ENCODE peak calls at places on chromosomes 7 and 10, in five cellular contexts. One of them, this sample, is unnamed.

GRCh38 chr10:59098811-59099452 is 77.5 kb upstream of the PHYHIPL start:
- DNase-seq in CD8-positive, alpha-beta T cell: no peak
- DNase-seq in uterus: no peak
- DNase-seq in lower lobe of right lung: no peak
- DNase-seq in breast epithelium: no peak
- DNase-seq in this sample: no peak

GRCh38 chr10:6009159-6009558 is 31.8 kb upstream of the IL15RA start:
- DNase-seq in breast epithelium: no peak
- DNase-seq in lower lobe of right lung: no peak
- DNase-seq in uterus: no peak
- DNase-seq in CD8-positive, alpha-beta T cell: no peak
- DNase-seq in this sample: no peak

GRCh38 chr10:79116801-79117723 is 48.3 kb downstream of the ZMIZ1 start:
- DNase-seq in lower lobe of right lung: peak; percentile 69
- DNase-seq in uterus: no peak
- DNase-seq in breast epithelium: peak; percentile 39
- DNase-seq in CD8-positive, alpha-beta T cell: no peak
- DNase-seq in this sample: no peak

GRCh38 chr7:99562832-99563231 is 4.4 kb downstream of the ZNF655 start:
- DNase-seq in breast epithelium: no peak
- DNase-seq in uterus: no peak
- DNase-seq in CD8-positive, alpha-beta T cell: no peak
- DNase-seq in lower lobe of right lung: no peak
- DNase-seq in this sample: no peak

GRCh38 chr10:19592276-19592675 is 224.0 kb upstream of the PLXDC2 start:
- DNase-seq in breast epithelium: no peak
- DNase-seq in CD8-positive, alpha-beta T cell: no peak
- DNase-seq in lower lobe of right lung: no peak
- DNase-seq in uterus: no peak
- DNase-seq in this sample: no peak

GRCh38 chr7:76300210-76300731 is 2.2 kb upstream of the HSPB1 start:
- DNase-seq in lower lobe of right lung: no peak
- DNase-seq in uterus: peak; percentile 70
- DNase-seq in breast epithelium: peak; percentile 90
- DNase-seq in CD8-positive, alpha-beta T cell: no peak
- DNase-seq in this sample: no peak

GRCh38 chr10:66910676-66911075 is 15.2 kb upstream of the LRRTM3 start:
- DNase-seq in CD8-positive, alpha-beta T cell: no peak
- DNase-seq in lower lobe of right lung: no peak
- DNase-seq in breast epithelium: no peak
- DNase-seq in uterus: no peak
- DNase-seq in this sample: no peak

GRCh38 chr10:79382491-79382941 is 35.2 kb downstream of the PPIF start:
- DNase-seq in CD8-positive, alpha-beta T cell: peak; percentile 37
- DNase-seq in breast epithelium: peak; percentile 16
- DNase-seq in uterus: peak; percentile 63
- DNase-seq in lower lobe of right lung: peak; percentile 42
- DNase-seq in this sample: peak; percentile 28

GRCh38 chr7:102205915-102206314 is 80.8 kb upstream of the SH2B2 start:
- DNase-seq in uterus: no peak
- DNase-seq in lower lobe of right lung: no peak
- DNase-seq in breast epithelium: no peak
- DNase-seq in CD8-positive, alpha-beta T cell: no peak
- DNase-seq in this sample: peak; percentile 26

GRCh38 chr10:6177880-6178281 is 24.9 kb upstream of the PFKFB3 start:
- DNase-seq in uterus: no peak
- DNase-seq in CD8-positive, alpha-beta T cell: no peak
- DNase-seq in breast epithelium: no peak
- DNase-seq in lower lobe of right lung: no peak
- DNase-seq in this sample: no peak

GRCh38 chr7:50721661-50722259 is 60.9 kb downstream of the GRB10 start:
- DNase-seq in breast epithelium: no peak
- DNase-seq in lower lobe of right lung: no peak
- DNase-seq in CD8-positive, alpha-beta T cell: no peak
- DNase-seq in uterus: no peak
- DNase-seq in this sample: no peak

GRCh38 chr7:36130236-36130945 is 22.7 kb upstream of the EEPD1 start:
- DNase-seq in lower lobe of right lung: no peak
- DNase-seq in CD8-positive, alpha-beta T cell: no peak
- DNase-seq in breast epithelium: no peak
- DNase-seq in uterus: no peak
- DNase-seq in this sample: no peak

GRCh38 chr10:48542471-48543210 is 62.2 kb downstream of the ARHGAP22 start:
- DNase-seq in CD8-positive, alpha-beta T cell: no peak
- DNase-seq in breast epithelium: no peak
- DNase-seq in lower lobe of right lung: no peak
- DNase-seq in uterus: no peak
- DNase-seq in this sample: peak; percentile 8

GRCh38 chr7:74501298-74501697 is 47.6 kb downstream of the GTF2IRD1 start:
- DNase-seq in breast epithelium: peak; percentile 83
- DNase-seq in uterus: no peak
- DNase-seq in lower lobe of right lung: peak; percentile 73
- DNase-seq in CD8-positive, alpha-beta T cell: no peak
- DNase-seq in this sample: no peak

GRCh38 chr7:95723583-95724180 is 48.7 kb upstream of the DYNC1I1 start:
- DNase-seq in lower lobe of right lung: no peak
- DNase-seq in breast epithelium: no peak
- DNase-seq in uterus: no peak
- DNase-seq in CD8-positive, alpha-beta T cell: no peak
- DNase-seq in this sample: peak; percentile 14

GRCh38 chr7:1093506-1093850 is 5.6 kb downstream of the GPER1 start:
- DNase-seq in CD8-positive, alpha-beta T cell: no peak
- DNase-seq in breast epithelium: no peak
- DNase-seq in uterus: no peak
- DNase-seq in lower lobe of right lung: no peak
- DNase-seq in this sample: no peak

GRCh38 chr7:122846591-122846990 is 39.7 kb downstream of the CADPS2 start:
- DNase-seq in breast epithelium: no peak
- DNase-seq in lower lobe of right lung: no peak
- DNase-seq in uterus: no peak
- DNase-seq in CD8-positive, alpha-beta T cell: no peak
- DNase-seq in this sample: no peak

GRCh38 chr7:97002555-97003261 is 2.6 kb upstream of the DLX6 start:
- DNase-seq in breast epithelium: no peak
- DNase-seq in uterus: no peak
- DNase-seq in lower lobe of right lung: no peak
- DNase-seq in CD8-positive, alpha-beta T cell: no peak
- DNase-seq in this sample: no peak

GRCh38 chr10:97888641-97889262 is 39.1 kb downstream of the GOLGA7B start:
- DNase-seq in breast epithelium: peak; percentile 21
- DNase-seq in lower lobe of right lung: peak; percentile 83
- DNase-seq in CD8-positive, alpha-beta T cell: no peak
- DNase-seq in uterus: no peak
- DNase-seq in this sample: no peak

GRCh38 chr10:101660268-101660667 is 34.7 kb downstream of the FBXW4 start:
- DNase-seq in CD8-positive, alpha-beta T cell: no peak
- DNase-seq in uterus: no peak
- DNase-seq in lower lobe of right lung: no peak
- DNase-seq in breast epithelium: no peak
- DNase-seq in this sample: no peak

GRCh38 chr10:13100349-13101294 is 659 bp downstream of the OPTN start:
- DNase-seq in breast epithelium: peak; percentile 34
- DNase-seq in uterus: peak; percentile 35
- DNase-seq in CD8-positive, alpha-beta T cell: peak; percentile 57
- DNase-seq in lower lobe of right lung: no peak
- DNase-seq in this sample: peak; percentile 52

GRCh38 chr10:105148921-105149320 is 507.8 kb downstream of the SORCS3 start:
- DNase-seq in CD8-positive, alpha-beta T cell: no peak
- DNase-seq in uterus: no peak
- DNase-seq in lower lobe of right lung: no peak
- DNase-seq in breast epithelium: no peak
- DNase-seq in this sample: no peak
- H3K27ac ChIP-seq in CD8-positive, alpha-beta T cell: no peak overlapping the region
- H3K27ac ChIP-seq in uterus: no peak overlapping the region
- H3K27ac ChIP-seq in lower lobe of right lung: no peak overlapping the region
- H3K27ac ChIP-seq in breast epithelium: no peak overlapping the region
- H3K27ac ChIP-seq in this sample: no peak overlapping the region

GRCh38 chr10:113822174-113822573 is 31.7 kb downstream of the DCLRE1A start:
- DNase-seq in breast epithelium: no peak
- DNase-seq in uterus: no peak
- DNase-seq in lower lobe of right lung: no peak
- DNase-seq in CD8-positive, alpha-beta T cell: no peak
- DNase-seq in this sample: no peak

GRCh38 chr10:113825791-113826190 is 28.1 kb downstream of the DCLRE1A start:
- DNase-seq in breast epithelium: no peak
- DNase-seq in lower lobe of right lung: no peak
- DNase-seq in uterus: no peak
- DNase-seq in CD8-positive, alpha-beta T cell: no peak
- DNase-seq in this sample: no peak

GRCh38 chr10:113819989-113820388 is 33.9 kb downstream of the DCLRE1A start:
- DNase-seq in breast epithelium: no peak
- DNase-seq in lower lobe of right lung: no peak
- DNase-seq in uterus: no peak
- DNase-seq in CD8-positive, alpha-beta T cell: no peak
- DNase-seq in this sample: no peak

GRCh38 chr10:113820507-113820906 is 33.4 kb downstream of the DCLRE1A start:
- DNase-seq in lower lobe of right lung: no peak
- DNase-seq in CD8-positive, alpha-beta T cell: no peak
- DNase-seq in breast epithelium: no peak
- DNase-seq in uterus: no peak
- DNase-seq in this sample: no peak
- TF ChIP-seq CTCF in lower lobe of right lung: no peak
- TF ChIP-seq CTCF in CD8-positive, alpha-beta T cell: no peak
- TF ChIP-seq CTCF in breast epithelium: no peak
- TF ChIP-seq CTCF in uterus: no peak
- TF ChIP-seq CTCF in this sample: no peak

GRCh38 chr10:61973923-61974322 is 72.4 kb downstream of the ARID5B start:
- DNase-seq in CD8-positive, alpha-beta T cell: no peak
- DNase-seq in lower lobe of right lung: no peak
- DNase-seq in uterus: no peak
- DNase-seq in breast epithelium: no peak
- DNase-seq in this sample: no peak
- H3K27ac ChIP-seq in CD8-positive, alpha-beta T cell: no peak overlapping the region
- H3K27ac ChIP-seq in lower lobe of right lung: no peak overlapping the region
- H3K27ac ChIP-seq in uterus: peak overlapping the region; percentile 81
- H3K27ac ChIP-seq in breast epithelium: peak overlapping the region; percentile 1
- H3K27ac ChIP-seq in this sample: peak overlapping the region; percentile 64

GRCh38 chr7:129825005-129825553 is 127.7 kb downstream of the UBE2H start:
- DNase-seq in CD8-positive, alpha-beta T cell: peak; percentile 54
- DNase-seq in breast epithelium: peak; percentile 44
- DNase-seq in lower lobe of right lung: peak; percentile 77
- DNase-seq in uterus: peak; percentile 60
- DNase-seq in this sample: peak; percentile 32

GRCh38 chr7:129821476-129821875 is 131.3 kb downstream of the UBE2H start:
- DNase-seq in uterus: no peak
- DNase-seq in breast epithelium: no peak
- DNase-seq in CD8-positive, alpha-beta T cell: no peak
- DNase-seq in lower lobe of right lung: no peak
- DNase-seq in this sample: no peak

GRCh38 chr7:129825554-129826267 is 127.0 kb downstream of the UBE2H start:
- DNase-seq in uterus: peak; percentile 84
- DNase-seq in CD8-positive, alpha-beta T cell: peak; percentile 95
- DNase-seq in breast epithelium: peak; percentile 67
- DNase-seq in lower lobe of right lung: peak; percentile 93
- DNase-seq in this sample: peak; percentile 89

GRCh38 chr7:129827467-129827990 is 125.2 kb downstream of the UBE2H start:
- DNase-seq in lower lobe of right lung: no peak
- DNase-seq in CD8-positive, alpha-beta T cell: no peak
- DNase-seq in uterus: no peak
- DNase-seq in breast epithelium: no peak
- DNase-seq in this sample: no peak

DNA sequence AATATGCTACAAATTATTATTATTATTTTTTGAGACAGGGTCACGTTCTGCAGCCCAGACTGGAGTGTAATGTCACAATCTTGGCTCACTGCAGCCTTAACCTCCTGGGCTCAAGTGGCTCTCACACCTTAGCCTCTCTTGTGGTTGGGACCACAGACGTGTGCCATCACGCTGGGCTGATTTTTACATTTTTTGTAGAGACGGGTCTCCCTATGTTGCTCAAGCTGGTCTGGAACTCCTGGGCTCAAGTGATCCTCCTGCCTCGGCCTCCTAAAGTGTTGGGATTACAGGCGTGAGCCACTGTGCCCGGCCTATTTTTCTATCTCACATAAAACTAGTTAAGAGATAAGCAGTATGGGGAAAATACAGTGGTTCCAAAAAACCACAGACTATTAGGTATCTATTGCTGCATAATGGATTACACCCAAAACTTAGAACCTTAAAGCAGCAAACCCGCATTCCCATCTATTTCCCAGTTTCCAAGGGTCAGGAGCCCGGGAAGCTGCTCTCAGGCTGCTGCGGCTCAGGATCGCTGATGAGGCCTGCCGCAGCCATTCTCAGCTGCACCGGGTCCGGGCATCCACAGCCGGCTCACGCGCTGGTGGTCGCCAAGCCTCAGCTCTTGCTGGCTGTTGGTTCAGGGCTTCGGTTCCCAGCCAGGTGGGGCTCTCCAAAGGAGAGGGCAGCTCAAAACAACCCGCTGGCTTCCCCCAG is 128.3 kb downstream of the UBE2H start:
- DNase-seq in CD8-positive, alpha-beta T cell: no peak
- DNase-seq in uterus: no peak
- DNase-seq in breast epithelium: no peak
- DNase-seq in lower lobe of right lung: no peak
- DNase-seq in this sample: no peak
- TF ChIP-seq CTCF in CD8-positive, alpha-beta T cell: no peak
- TF ChIP-seq CTCF in uterus: peak; percentile 29
- TF ChIP-seq CTCF in breast epithelium: no peak
- TF ChIP-seq CTCF in lower lobe of right lung: no peak
- TF ChIP-seq CTCF in this sample: no peak

GRCh38 chr7:158831738-158832091 is 2.4 kb upstream of the ESYT2 start:
- DNase-seq in CD8-positive, alpha-beta T cell: no peak
- DNase-seq in uterus: no peak
- DNase-seq in lower lobe of right lung: no peak
- DNase-seq in breast epithelium: no peak
- DNase-seq in this sample: no peak

GRCh38 chr7:158830211-158830723 is 958 bp upstream of the ESYT2 start:
- DNase-seq in CD8-positive, alpha-beta T cell: no peak
- DNase-seq in uterus: no peak
- DNase-seq in lower lobe of right lung: no peak
- DNase-seq in breast epithelium: no peak
- DNase-seq in this sample: no peak

GRCh38 chr7:158829342-158830210 is at the start of gene ESYT2:
- DNase-seq in lower lobe of right lung: peak; percentile 99
- DNase-seq in CD8-positive, alpha-beta T cell: peak; percentile 100
- DNase-seq in uterus: peak; percentile 97
- DNase-seq in breast epithelium: peak; percentile 96
- DNase-seq in this sample: peak; percentile 100

GRCh38 chr7:158834799-158835784 is 5.8 kb upstream of the ESYT2 start:
- DNase-seq in lower lobe of right lung: no peak
- DNase-seq in uterus: peak; percentile 43
- DNase-seq in breast epithelium: no peak
- DNase-seq in CD8-positive, alpha-beta T cell: no peak
- DNase-seq in this sample: no peak

GRCh38 chr7:158832994-158833393 is 3.7 kb upstream of the ESYT2 start:
- DNase-seq in CD8-positive, alpha-beta T cell: no peak
- DNase-seq in uterus: no peak
- DNase-seq in breast epithelium: no peak
- DNase-seq in lower lobe of right lung: no peak
- DNase-seq in this sample: no peak
- H3K27ac ChIP-seq in CD8-positive, alpha-beta T cell: no peak overlapping the region
- H3K27ac ChIP-seq in uterus: no peak overlapping the region
- H3K27ac ChIP-seq in breast epithelium: no peak overlapping the region
- H3K27ac ChIP-seq in lower lobe of right lung: no peak overlapping the region
- H3K27ac ChIP-seq in this sample: no peak overlapping the region

GRCh38 chr7:28623863-28624262 is 211.5 kb downstream of the CREB5 start:
- DNase-seq in lower lobe of right lung: no peak
- DNase-seq in CD8-positive, alpha-beta T cell: no peak
- DNase-seq in uterus: no peak
- DNase-seq in breast epithelium: no peak
- DNase-seq in this sample: no peak
- TF ChIP-seq CTCF in lower lobe of right lung: no peak
- TF ChIP-seq CTCF in CD8-positive, alpha-beta T cell: no peak
- TF ChIP-seq CTCF in uterus: no peak
- TF ChIP-seq CTCF in breast epithelium: no peak
- TF ChIP-seq CTCF in this sample: no peak

GRCh38 chr10:60430017-60430416 is 40.3 kb upstream of the ANK3 start:
- DNase-seq in uterus: no peak
- DNase-seq in breast epithelium: no peak
- DNase-seq in CD8-positive, alpha-beta T cell: no peak
- DNase-seq in lower lobe of right lung: no peak
- DNase-seq in this sample: no peak
- H3K27ac ChIP-seq in uterus: no peak overlapping the region
- H3K27ac ChIP-seq in breast epithelium: no peak overlapping the region
- H3K27ac ChIP-seq in CD8-positive, alpha-beta T cell: no peak overlapping the region
- H3K27ac ChIP-seq in lower lobe of right lung: no peak overlapping the region
- H3K27ac ChIP-seq in this sample: no peak overlapping the region

This sample was measured in dorsolateral prefrontal cortex.